ENCODE peak calls at places on chromosomes 2 and 18, in seven cellular contexts. Z is mesenchymal stem cell, E is IMR-90, V is H9, G is trophoblast cell, N is neuronal stem cell, B is H1. X is an unnamed sample. For H3K4me1, the result is how much of the 10 kb centered on the place peaks cover.

GRCh38 chr2:29397743-29398142 is 282.5 kb downstream of the CLIP4 start:
- DNase-seq in Z (no peak), E (no peak), V (no peak), G (no peak), N (no peak), B (no peak), X (no peak)

GRCh38 chr2:40606862-40607261 is 155.0 kb upstream of the SLC8A1 start:
- DNase-seq in Z (no peak), E (peak), V (no peak), G (peak), N (no peak), B (no peak), X (no peak)

GRCh38 chr18:13626544-13626908 is 99.8 kb downstream of the FAM210A start:
- DNase-seq in Z (no peak), E (no peak), V (no peak), G (no peak), N (no peak), B (no peak), X (no peak)

GRCh38 chr2:219736196-219736595 is 108.8 kb downstream of the SLC4A3 start:
- DNase-seq in Z (peak), E (peak), V (no peak), G (peak), N (peak), B (no peak), X (peak)

GRCh38 chr2:97713296-97714083 is at the start of gene ZAP70:
- DNase-seq in Z (no peak), E (no peak), V (no peak), G (no peak), N (no peak), B (no peak), X (no peak)

GRCh38 chr2:101486258-101486701 is 11.4 kb upstream of the RFX8 start:
- DNase-seq in Z (no peak), E (no peak), V (no peak), G (no peak), N (no peak), B (no peak), X (no peak)

GRCh38 chr2:157936464-157936863 is 60.3 kb upstream of the ACVR1 start:
- DNase-seq in Z (no peak), E (no peak), V (no peak), G (no peak), N (no peak), B (no peak), X (no peak)

GRCh38 chr2:23900133-23900926 is 26.6 kb downstream of the ATAD2B start:
- DNase-seq in Z (no peak), E (peak), V (no peak), G (peak), N (no peak), B (no peak), X (no peak)

GRCh38 chr18:3819933-3820332 is 370.0 kb downstream of the TGIF1 start:
- DNase-seq in Z (no peak), E (no peak), V (no peak), G (no peak), N (no peak), B (no peak), X (no peak)

GRCh38 chr18:79548077-79548450 is 131.5 kb upstream of the CTDP1 start:
- DNase-seq in Z (no peak), E (no peak), V (peak), G (no peak), N (no peak), B (no peak), X (no peak)

GRCh38 chr2:103179800-103180199 is 418.0 kb downstream of the TMEM182 start:
- DNase-seq in Z (no peak), E (no peak), V (no peak), G (no peak), N (no peak), B (no peak), X (no peak)

GRCh38 chr2:1739961-1740713 is 4.2 kb downstream of the PXDN start:
- DNase-seq in Z (peak), E (peak), V (no peak), G (no peak), N (no peak), B (no peak), X (no peak)

GRCh38 chr2:147511491-147511948 is 333.3 kb upstream of the ACVR2A start:
- DNase-seq in Z (no peak), E (no peak), V (no peak), G (no peak), N (no peak), B (no peak), X (peak)

GRCh38 chr18:73288813-73289212 is 421.0 kb upstream of the NETO1 start:
- DNase-seq in Z (no peak), E (no peak), V (no peak), G (no peak), N (no peak), B (no peak), X (no peak)

GRCh38 chr2:112889976-112890375 is 21.0 kb upstream of the IL37 start:
- DNase-seq in Z (no peak), E (no peak), V (no peak), G (no peak), N (no peak), B (no peak), X (no peak)

GRCh38 chr2:112885503-112885897 is 25.5 kb upstream of the IL37 start:
- DNase-seq in Z (peak), E (peak), V (no peak), G (no peak), N (no peak), B (no peak), X (no peak)

GRCh38 chr2:112886291-112886690 is 24.7 kb upstream of the IL37 start:
- DNase-seq in Z (no peak), E (no peak), V (no peak), G (peak), N (no peak), B (no peak), X (no peak)

GRCh38 chr2:112888350-112888749 is 22.6 kb upstream of the IL37 start:
- DNase-seq in Z (no peak), E (no peak), V (no peak), G (no peak), N (no peak), B (no peak), X (no peak)

GRCh38 chr2:112887904-112888303 is 23.1 kb upstream of the IL37 start:
- DNase-seq in Z (peak), E (peak), V (no peak), G (no peak), N (no peak), B (no peak), X (no peak)
- H4K8ac ChIP-seq in Z (no peak), E (no peak), V (no peak), G (no peak), N (no peak), B (no peak), X (no peak)

GRCh38 chr2:84278386-84278785 is 180.7 kb downstream of the SUCLG1 start:
- DNase-seq in Z (no peak), E (no peak), V (no peak), G (no peak), N (no peak), B (no peak), X (no peak)
- H3K23ac ChIP-seq in Z (no peak), E (no peak), V (no peak), G (no peak), N (no peak), B (no peak), X (no peak)

GRCh38 chr18:9120796-9121195 is 15.8 kb upstream of the ANKRD12 start:
- DNase-seq in Z (no peak), E (no peak), V (no peak), G (no peak), N (no peak), B (no peak), X (no peak)

GRCh38 chr18:9113468-9114149 is 11.1 kb downstream of the NDUFV2 start:
- DNase-seq in Z (no peak), E (no peak), V (no peak), G (no peak), N (no peak), B (no peak), X (no peak)

GRCh38 chr18:9117980-9118841 is 15.7 kb downstream of the NDUFV2 start:
- DNase-seq in Z (peak), E (no peak), V (no peak), G (no peak), N (no peak), B (no peak), X (no peak)

GRCh38 chr18:9115984-9116383 is 13.5 kb downstream of the NDUFV2 start:
- DNase-seq in Z (no peak), E (no peak), V (no peak), G (no peak), N (no peak), B (no peak), X (no peak)
- H3K4me1 ChIP-seq in Z (under half), E (under half), V (under half), G (under half), N (under half), B (under half), X (under half)

GRCh38 chr2:52904511-52904910 is 863.1 kb upstream of the CHAC2 start:
- DNase-seq in Z (no peak), E (peak), V (no peak), G (no peak), N (no peak), B (no peak), X (no peak)
- H4K8ac ChIP-seq in Z (no peak), E (no peak), V (no peak), G (no peak), N (no peak), B (no peak), X (no peak)

GRCh38 chr2:156038021-156038420 is 294.5 kb downstream of the NR4A2 start:
- DNase-seq in Z (no peak), E (no peak), V (no peak), G (no peak), N (no peak), B (no peak), X (no peak)
- H3K23ac ChIP-seq in Z (no peak), E (no peak), V (no peak), G (no peak), N (no peak), B (no peak), X (no peak)